ENCODE peak calls at places on chromosomes 7 and 10, in six cellular contexts. W is adrenal gland, Q is body of pancreas, Z is A549, H is psoas muscle, B is PC-9. G is an unnamed sample.

GRCh38 chr7:45873355-45873754 is 473 bp upstream of the CCDC201 start:
- DNase-seq in H (no peak), B (peak; percentile 8), Q (no peak), Z (no peak), W (no peak), G (no peak)

GRCh38 chr7:13288516-13288915 is 601.1 kb downstream of the ARL4A start:
- DNase-seq in B (no peak), Z (no peak), Q (no peak), W (no peak), H (no peak), G (no peak)

GRCh38 chr7:47446871-47447466 is 134.9 kb downstream of the TNS3 start:
- DNase-seq in B (no peak), Q (no peak), H (peak; percentile 56), W (peak; percentile 77), Z (no peak), G (no peak)

GRCh38 chr10:31157125-31157983 is 125.7 kb upstream of the ZNF438 start:
- DNase-seq in B (no peak), H (peak; percentile 56), Q (no peak), Z (no peak), W (no peak), G (peak; percentile 57)

GRCh38 chr10:52617346-52617745 is 155.2 kb downstream of the MBL2 start:
- DNase-seq in Z (no peak), W (no peak), B (no peak), H (no peak), Q (no peak), G (no peak)

GRCh38 chr7:135938563-135938962 is 38.6 kb downstream of the MTPN start:
- DNase-seq in H (no peak), B (no peak), W (no peak), Q (no peak), Z (no peak), G (no peak)

GRCh38 chr10:132329565-132330485 is 2.2 kb upstream of the LRRC27 start:
- DNase-seq in Q (no peak), B (peak; percentile 61), H (no peak), Z (peak; percentile 72), W (no peak), G (peak; percentile 63)

GRCh38 chr7:77182261-77182660 is 17.4 kb downstream of the FGL2 start:
- DNase-seq in B (no peak), W (no peak), Q (no peak), H (no peak), Z (no peak), G (no peak)

GRCh38 chr7:127957886-127958285 is 73.4 kb downstream of the LRRC4 start:
- DNase-seq in Q (no peak), B (no peak), Z (no peak), W (no peak), H (no peak), G (no peak)

GRCh38 chr10:5457741-5458140 is 41.6 kb downstream of the CALML5 start:
- DNase-seq in Q (no peak), Z (no peak), W (no peak), B (no peak), H (no peak), G (no peak)

GRCh38 chr7:158375034-158375433 is 212.6 kb downstream of the PTPRN2 start:
- DNase-seq in W (no peak), Q (no peak), Z (no peak), B (no peak), H (no peak), G (no peak)

GRCh38 chr7:98223351-98223897 is 12.2 kb downstream of the BHLHA15 start:
- DNase-seq in Q (no peak), W (no peak), B (no peak), H (no peak), Z (no peak), G (no peak)

GRCh38 chr7:76303829-76304505 is 1.5 kb downstream of the HSPB1 start:
- DNase-seq in Z (peak; percentile 58), Q (peak; percentile 60), W (peak; percentile 57), B (peak; percentile 59), H (peak; percentile 57), G (no peak)

GRCh38 chr7:151085691-151086620 is at the start of gene AGAP3:
- DNase-seq in H (peak; percentile 92), B (peak; percentile 87), Q (peak; percentile 92), W (peak; percentile 91), Z (peak; percentile 76), G (peak; percentile 70)

GRCh38 chr10:80501381-80501912 is 36.3 kb upstream of the SH2D4B start:
- DNase-seq in H (no peak), B (peak; percentile 90), Q (no peak), Z (no peak), W (no peak), G (no peak)

GRCh38 chr7:16419859-16420258 is 1.5 kb downstream of the CRPPA start:
- DNase-seq in W (no peak), Q (no peak), Z (no peak), H (no peak), B (no peak), G (no peak)

GRCh38 chr10:46555713-46556514 is 544 bp downstream of the GPRIN2 start:
- DNase-seq in Z (peak; percentile 69), W (peak; percentile 12), B (peak; percentile 31), H (peak; percentile 5), Q (peak; percentile 56), G (no peak)

GRCh38 chr10:117221156-117221711 is 19.7 kb upstream of the SLC18A2 start:
- DNase-seq in W (no peak), B (peak; percentile 85), H (no peak), Q (no peak), Z (peak; percentile 87), G (no peak)

GRCh38 chr10:52215745-52216361 is 98.2 kb upstream of the DKK1 start:
- DNase-seq in W (peak; percentile 31), H (no peak), Z (peak; percentile 73), Q (peak; percentile 61), B (peak; percentile 59), G (peak; percentile 85)

GRCh38 chr7:123751816-123752215 is 3.0 kb upstream of the WASL start:
- DNase-seq in Q (no peak), Z (no peak), H (no peak), B (no peak), W (no peak), G (peak; percentile 70)

GRCh38 chr7:30914611-30915601 is 3.3 kb downstream of the AQP1 start:
- DNase-seq in W (no peak), B (peak; percentile 97), Q (no peak), Z (peak; percentile 20), H (peak; percentile 66), G (peak; percentile 21)

GRCh38 chr7:8251195-8251594 is 10.8 kb downstream of the ICA1 start:
- DNase-seq in B (no peak), Q (no peak), Z (no peak), H (no peak), W (no peak), G (no peak)

GRCh38 chr10:68957284-68957615 is 1.3 kb downstream of the DDX21 start:
- DNase-seq in Q (no peak), W (no peak), H (no peak), Z (no peak), B (no peak), G (no peak)
- H3K4me3 ChIP-seq in Q (peak overlapping the region; percentile 83), W (peak overlapping the region; percentile 70), H (peak overlapping the region; percentile 99), Z (peak overlapping the region; percentile 98), B (peak overlapping the region; percentile 85), G (peak overlapping the region; percentile 99)

GRCh38 chr7:69932034-69932628 is 333.9 kb downstream of the AUTS2 start:
- DNase-seq in Z (peak; percentile 35), Q (peak; percentile 32), W (peak; percentile 31), H (no peak), B (no peak), G (peak; percentile 57)
- TF ChIP-seq CTCF in Z (peak; percentile 74), Q (peak; percentile 38), W (peak; percentile 77), H (peak; percentile 53), B (peak; percentile 76), G (peak; percentile 61)

DNA sequence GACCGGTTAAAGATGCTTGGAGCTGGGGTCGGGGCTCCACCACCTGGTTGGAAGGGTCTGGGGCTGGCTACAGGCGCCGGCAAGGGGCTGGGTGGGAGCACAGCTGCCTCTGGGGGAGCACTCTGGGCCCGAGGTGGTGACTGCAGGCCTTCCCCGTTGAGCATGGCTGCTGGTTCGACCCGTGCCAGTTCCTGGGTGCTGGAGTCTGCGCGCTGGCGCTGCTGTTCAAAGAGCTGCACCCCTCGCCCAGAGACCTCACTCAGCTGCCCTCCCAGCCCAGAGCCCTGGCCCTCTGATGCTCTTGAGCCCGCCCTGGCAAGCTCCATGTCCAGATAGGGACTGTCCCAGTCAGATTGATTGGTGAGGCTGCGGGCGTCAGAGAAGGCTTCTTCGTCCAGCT is 7.0 kb upstream of the MYOZ1 start:
- DNase-seq in Z (no peak), Q (no peak), B (no peak), W (no peak), H (no peak), G (no peak)
- H3K4me3 ChIP-seq in Z (no peak overlapping the region), Q (peak overlapping the region; percentile 55), B (no peak overlapping the region), W (peak overlapping the region; percentile 86), H (peak overlapping the region; percentile 68), G (peak overlapping the region; percentile 55)

GRCh38 chr7:39453743-39454355 is 112.4 kb upstream of the YAE1 start:
- DNase-seq in B (no peak), Z (peak; percentile 61), W (peak; percentile 51), Q (peak; percentile 64), H (no peak), G (peak; percentile 75)
- TF ChIP-seq CTCF in B (peak; percentile 88), Z (peak; percentile 53), W (peak; percentile 46), Q (peak; percentile 54), H (peak; percentile 37), G (peak; percentile 97)

GRCh38 chr7:102979670-102980069 is 66.9 kb downstream of the LRRC17 start:
- DNase-seq in H (no peak), Z (no peak), W (no peak), B (no peak), Q (no peak), G (no peak)
- H3K4me3 ChIP-seq in H (no peak overlapping the region), Z (no peak overlapping the region), W (no peak overlapping the region), B (no peak overlapping the region), Q (no peak overlapping the region), G (no peak overlapping the region)

DNA sequence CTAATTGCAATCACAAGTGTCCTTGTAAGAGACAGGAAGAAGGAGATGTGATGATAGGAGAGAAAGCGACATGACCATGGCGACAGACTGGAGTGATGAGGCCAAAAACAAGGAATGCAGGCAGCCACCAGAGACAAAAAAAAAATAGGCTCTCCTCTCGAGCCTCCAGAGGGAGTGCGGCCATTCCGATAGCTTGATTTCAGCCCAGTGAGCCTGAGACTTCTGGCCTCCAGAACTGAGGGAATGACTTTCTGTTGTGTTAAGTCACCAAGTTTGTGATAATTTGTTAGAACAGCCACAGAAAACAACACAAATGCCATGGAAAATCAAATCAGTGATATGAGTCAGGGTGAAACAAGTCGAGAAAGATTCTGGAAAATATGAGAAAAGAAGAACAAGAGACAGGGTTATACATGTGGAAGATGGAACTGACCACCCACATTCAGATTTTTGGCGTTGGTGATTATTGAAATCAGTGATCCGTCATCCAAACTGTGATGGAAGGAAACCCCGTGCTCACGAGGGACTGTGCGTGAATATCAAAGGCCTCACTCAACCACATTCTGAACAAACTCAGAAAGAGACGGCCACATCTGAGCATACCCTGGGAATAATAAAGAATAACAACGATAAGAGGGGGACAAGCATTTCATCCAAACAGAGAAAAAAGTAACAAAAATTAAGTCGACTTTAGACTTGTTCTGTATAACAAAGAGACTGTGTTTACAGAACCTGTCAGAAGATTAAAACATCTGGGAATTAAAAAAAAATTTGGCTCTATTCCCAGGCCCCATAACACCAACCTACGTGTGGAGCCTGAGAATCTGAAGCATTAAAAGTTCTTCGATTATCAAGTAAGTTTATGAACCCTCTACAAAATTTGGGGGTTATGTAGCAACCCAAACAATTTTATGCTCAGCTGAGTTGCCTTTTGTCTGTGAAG is 72.1 kb downstream of the EEPD1 start:
- DNase-seq in H (no peak), Q (no peak), B (no peak), Z (no peak), W (no peak), G (peak; percentile 22)
- TF ChIP-seq CTCF in H (no peak), Q (no peak), B (no peak), Z (no peak), W (no peak), G (no peak)